ENCODE peak calls at places on chromosomes 11 and 22, in four cellular contexts. C, M, A and F are unnamed samples.

GRCh38 chr11:279966-280761 is 2.0 kb downstream of the NLRP6 start:
- DNase-seq in A (peak), C (peak), M (peak), F (peak)

GRCh38 chr11:46130286-46130937 is 9.2 kb upstream of the PHF21A start:
- DNase-seq in A (no peak), M (no peak), C (no peak), F (no peak)

GRCh38 chr22:26995222-26995621 is 337.8 kb downstream of the MIAT start:
- DNase-seq in M (peak), C (no peak), A (peak), F (no peak)

GRCh38 chr11:111796696-111797095 is 30.5 kb upstream of the PPP2R1B start:
- DNase-seq in M (no peak), C (no peak), A (no peak), F (no peak)

GRCh38 chr11:122732342-122733300 is 77.1 kb downstream of the UBASH3B start:
- DNase-seq in M (no peak), C (no peak), A (no peak), F (no peak)

GRCh38 chr22:49768511-49768910 is 59.2 kb downstream of the BRD1 start:
- DNase-seq in A (peak), C (no peak), M (peak), F (peak)

GRCh38 chr22:50252081-50253045 is 1.3 kb upstream of the HDAC10 start:
- DNase-seq in A (peak), M (peak), C (peak), F (no peak)

GRCh38 chr11:131764126-131764525 is 393.7 kb downstream of the NTM start:
- DNase-seq in C (no peak), A (no peak), M (no peak), F (no peak)

GRCh38 chr11:119380816-119381185 is 689 bp downstream of the USP2 start:
- DNase-seq in A (no peak), M (no peak), C (no peak), F (no peak)

GRCh38 chr11:1338201-1339065 is 29.0 kb upstream of the TOLLIP start:
- DNase-seq in A (peak), M (no peak), C (no peak), F (no peak)

GRCh38 chr11:123505546-123506299 is 75.7 kb downstream of the GRAMD1B start:
- DNase-seq in A (no peak), M (no peak), C (no peak), F (no peak)

GRCh38 chr11:2752923-2753322 is 53.1 kb upstream of the KCNQ1OT1 start:
- DNase-seq in A (no peak), C (peak), M (no peak), F (no peak)

GRCh38 chr11:133957926-133958325 is 1.2 kb upstream of the IGSF9B start:
- DNase-seq in A (no peak), M (peak), C (no peak), F (no peak)

GRCh38 chr11:69392104-69392653 is 89.3 kb upstream of the LINC01488 start:
- DNase-seq in C (no peak), A (peak), M (no peak), F (no peak)

GRCh38 chr11:26072612-26073011 is 259.3 kb upstream of the ANO3 start:
- DNase-seq in A (no peak), M (no peak), C (no peak), F (no peak)

GRCh38 chr11:114052160-114052559 is 7.4 kb upstream of the ZBTB16 start:
- DNase-seq in C (no peak), A (peak), M (no peak), F (no peak)

GRCh38 chr22:48496226-48496845 is 1331.3 kb downstream of the BRD1 start:
- DNase-seq in A (no peak), M (no peak), C (no peak), F (peak)

GRCh38 chr11:69537855-69538640 is 56.6 kb downstream of the LINC01488 start:
- DNase-seq in C (no peak), A (peak), M (no peak), F (peak)

GRCh38 chr11:7671807-7672206 is 1.5 kb downstream of the CYB5R2 start:
- DNase-seq in C (no peak), M (no peak), A (no peak), F (no peak)

GRCh38 chr11:69233761-69234136 is 60.2 kb upstream of the MYEOV start:
- DNase-seq in A (peak), M (no peak), C (no peak), F (no peak)

GRCh38 chr11:114172055-114172861 is 112.7 kb downstream of the ZBTB16 start:
- DNase-seq in A (no peak), M (no peak), C (no peak), F (no peak)

GRCh38 chr11:995058-995751 is 41.3 kb downstream of the MUC6 start:
- DNase-seq in M (no peak), A (no peak), C (no peak), F (peak)

GRCh38 chr11:121367434-121367833 is 74.9 kb downstream of the SC5D start:
- DNase-seq in A (no peak), C (peak), M (peak), F (no peak)

GRCh38 chr11:2212411-2213251 is 41.0 kb upstream of the TH start:
- DNase-seq in M (no peak), A (peak), C (no peak), F (peak)

GRCh38 chr11:72079776-72080325 is 491 bp downstream of the NUMA1 start:
- DNase-seq in C (no peak), M (no peak), A (no peak), F (no peak)

GRCh38 chr11:82895437-82896091 is 4.7 kb downstream of the PRCP start:
- DNase-seq in C (no peak), M (no peak), A (no peak), F (no peak)

GRCh38 chr22:31613286-31613903 is 48.6 kb downstream of the PISD start:
- DNase-seq in M (no peak), C (no peak), A (peak), F (no peak)
- TF ChIP-seq CTCF in M (no peak), C (no peak), A (no peak), F (no peak)

GRCh38 chr22:37164535-37164887 is 14.8 kb upstream of the IL2RB start:
- DNase-seq in M (no peak), A (no peak), C (no peak), F (peak)
- TF ChIP-seq CTCF in M (no peak), A (no peak), C (no peak), F (no peak)

GRCh38 chr11:29957406-29957805 is 59.4 kb downstream of the KCNA4 start:
- DNase-seq in A (no peak), C (no peak), M (no peak), F (no peak)

GRCh38 chr11:29963796-29964195 is 53.0 kb downstream of the KCNA4 start:
- DNase-seq in M (no peak), C (no peak), A (no peak), F (no peak)

GRCh38 chr11:29963068-29963467 is 53.8 kb downstream of the KCNA4 start:
- DNase-seq in A (no peak), C (no peak), M (no peak), F (no peak)

GRCh38 chr11:29959488-29959887 is 57.3 kb downstream of the KCNA4 start:
- DNase-seq in C (no peak), A (no peak), M (no peak), F (no peak)

DNA sequence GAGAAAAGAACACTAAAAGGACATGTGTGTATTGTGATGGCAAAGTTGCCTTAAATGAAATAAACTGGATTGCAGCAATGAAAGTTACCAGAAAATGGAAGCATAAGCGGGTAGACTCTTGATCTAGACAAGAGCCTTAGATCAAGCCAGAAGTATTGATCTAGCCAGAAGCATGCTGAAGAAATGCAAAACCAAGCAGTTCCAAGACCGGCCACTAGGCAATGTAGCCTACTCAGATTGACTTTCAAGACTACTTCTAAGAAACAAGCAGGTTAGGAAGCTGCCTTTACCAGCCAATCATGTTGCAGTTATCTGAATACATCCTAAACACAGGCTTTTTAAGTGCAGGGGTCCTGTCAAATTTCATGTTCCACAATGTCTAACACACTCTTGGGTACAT is 54.6 kb downstream of the KCNA4 start:
- DNase-seq in C (no peak), M (no peak), A (no peak), F (no peak)
- TF ChIP-seq CTCF in C (no peak), M (peak), A (no peak), F (peak)

GRCh38 chr11:92386577-92386976 is 162.0 kb downstream of the FAT3 start:
- DNase-seq in C (no peak), M (no peak), A (no peak), F (no peak)

GRCh38 chr11:92390783-92391182 is 166.2 kb downstream of the FAT3 start:
- DNase-seq in M (no peak), C (no peak), A (no peak), F (no peak)

GRCh38 chr11:92391866-92392265 is 167.2 kb downstream of the FAT3 start:
- DNase-seq in M (no peak), A (no peak), C (no peak), F (no peak)

GRCh38 chr11:92387882-92388281 is 163.3 kb downstream of the FAT3 start:
- DNase-seq in A (no peak), M (no peak), C (no peak), F (no peak)

GRCh38 chr11:92388380-92388779 is 163.8 kb downstream of the FAT3 start:
- DNase-seq in M (no peak), A (no peak), C (no peak), F (no peak)
- TF ChIP-seq CTCF in M (peak), A (no peak), C (no peak), F (peak)

GRCh38 chr11:110301577-110301976 is 5.2 kb upstream of the RDX start:
- DNase-seq in M (no peak), C (no peak), A (no peak), F (no peak)

GRCh38 chr11:110308071-110308470 is 11.7 kb upstream of the RDX start:
- DNase-seq in A (no peak), C (no peak), M (no peak), F (no peak)

GRCh38 chr11:110301032-110301431 is 4.6 kb upstream of the RDX start:
- DNase-seq in C (no peak), M (no peak), A (no peak), F (no peak)

GRCh38 chr11:110303414-110303826 is 7.0 kb upstream of the RDX start:
- DNase-seq in A (no peak), C (no peak), M (no peak), F (no peak)

GRCh38 chr11:110305169-110306018 is 9.0 kb upstream of the RDX start:
- DNase-seq in A (no peak), M (peak), C (no peak), F (no peak)
- TF ChIP-seq CTCF in A (no peak), M (no peak), C (no peak), F (no peak)

DNA sequence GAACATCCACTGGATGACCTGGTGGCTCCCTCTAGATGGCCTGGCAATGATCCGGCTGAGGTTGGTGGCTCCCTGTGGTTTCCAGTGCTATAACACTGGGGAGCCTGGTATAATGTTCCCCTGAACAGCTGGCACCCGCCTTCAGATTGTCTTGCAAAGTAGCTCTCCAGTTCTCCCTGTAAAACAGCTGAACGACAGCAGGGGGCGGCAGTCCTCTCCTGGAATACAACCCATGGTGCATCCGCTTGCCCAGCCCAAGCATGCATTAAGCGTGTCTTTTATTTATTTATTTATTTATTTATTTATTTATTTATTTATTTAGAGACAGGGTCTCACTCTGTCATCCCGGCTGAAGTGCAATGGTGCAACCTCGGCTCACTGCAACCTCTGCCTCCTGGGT is 258.9 kb downstream of the BUD13 start:
- DNase-seq in M (peak), A (no peak), C (peak), F (no peak)
- TF ChIP-seq CTCF in M (peak), A (no peak), C (peak), F (peak)

GRCh38 chr11:64271339-64272132 is 12.9 kb downstream of the BAD start:
- DNase-seq in M (peak), C (peak), A (peak), F (no peak)
- TF ChIP-seq CTCF in M (no peak), C (peak), A (no peak), F (peak)

DNA sequence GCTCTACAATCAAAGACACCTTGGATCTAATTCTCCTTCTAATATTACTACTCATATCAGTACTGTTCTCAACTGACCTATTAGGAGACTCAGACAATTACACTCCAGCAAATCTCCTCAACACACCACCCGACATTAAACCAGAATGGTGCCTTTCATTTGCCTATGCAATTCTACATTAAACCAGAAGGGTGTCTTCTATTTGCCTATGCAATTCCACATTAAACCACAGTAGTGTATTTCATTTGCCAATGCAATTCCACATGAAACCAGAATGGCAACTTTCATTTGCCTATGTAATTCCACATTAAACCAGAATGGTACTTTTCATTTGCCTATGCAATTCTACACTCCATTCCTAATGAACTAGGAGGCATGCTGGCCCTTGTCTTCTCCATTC is 15.3 kb upstream of the APOL3 start:
- DNase-seq in A (no peak), C (no peak), M (no peak), F (no peak)
- TF ChIP-seq CTCF in A (no peak), C (no peak), M (peak), F (peak)

GRCh38 chr11:64219354-64219684 is 6.7 kb downstream of the TRPT1 start:
- DNase-seq in M (no peak), C (no peak), A (no peak), F (peak)

GRCh38 chr11:64220798-64221197 is 5.2 kb downstream of the TRPT1 start:
- DNase-seq in A (no peak), M (no peak), C (no peak), F (no peak)

GRCh38 chr11:64219755-64220154 is 6.2 kb downstream of the TRPT1 start:
- DNase-seq in M (no peak), A (no peak), C (no peak), F (no peak)

GRCh38 chr11:64218628-64219353 is 7.2 kb downstream of the TRPT1 start:
- DNase-seq in A (no peak), M (no peak), C (no peak), F (no peak)

GRCh38 chr11:64220271-64220670 is 5.7 kb downstream of the TRPT1 start:
- DNase-seq in A (no peak), C (no peak), M (no peak), F (peak)
- TF ChIP-seq CTCF in A (no peak), C (no peak), M (no peak), F (no peak)